ENCODE peak calls at places on chromosomes 16 and 17, in four cellular contexts. One of them, this sample, is unnamed.

GRCh38 chr16:53968896-53969295 is 264.9 kb downstream of the FTO start:
- DNase-seq in lower leg skin: no peak
- DNase-seq in body of pancreas: no peak
- DNase-seq in Peyer's patch: no peak
- DNase-seq in this sample: no peak

GRCh38 chr16:4365014-4365406 is 6.6 kb upstream of the VASN start:
- DNase-seq in lower leg skin: no peak
- DNase-seq in body of pancreas: no peak
- DNase-seq in Peyer's patch: peak
- DNase-seq in this sample: no peak

GRCh38 chr17:27996157-27997043 is 46.1 kb upstream of the NLK start:
- DNase-seq in lower leg skin: no peak
- DNase-seq in body of pancreas: no peak
- DNase-seq in Peyer's patch: no peak
- DNase-seq in this sample: no peak

GRCh38 chr16:81863630-81864352 is 84.7 kb downstream of the PLCG2 start:
- DNase-seq in lower leg skin: no peak
- DNase-seq in body of pancreas: no peak
- DNase-seq in Peyer's patch: peak
- DNase-seq in this sample: no peak

GRCh38 chr17:29138991-29139682 is 41.1 kb downstream of the MYO18A start:
- DNase-seq in lower leg skin: no peak
- DNase-seq in body of pancreas: no peak
- DNase-seq in Peyer's patch: peak
- DNase-seq in this sample: peak

GRCh38 chr17:11922634-11923033 is 74.6 kb downstream of the ZNF18 start:
- DNase-seq in lower leg skin: no peak
- DNase-seq in body of pancreas: no peak
- DNase-seq in Peyer's patch: no peak
- DNase-seq in this sample: no peak

GRCh38 chr17:50443492-50444051 is 17.6 kb downstream of the ACSF2 start:
- DNase-seq in lower leg skin: no peak
- DNase-seq in body of pancreas: no peak
- DNase-seq in Peyer's patch: no peak
- DNase-seq in this sample: peak

GRCh38 chr16:88539652-88540345 is 30.4 kb upstream of the ZC3H18 start:
- DNase-seq in lower leg skin: no peak
- DNase-seq in body of pancreas: no peak
- DNase-seq in Peyer's patch: no peak
- DNase-seq in this sample: no peak

GRCh38 chr17:48621410-48622387 is 4.5 kb downstream of the HOXB9 start:
- DNase-seq in lower leg skin: no peak
- DNase-seq in body of pancreas: no peak
- DNase-seq in Peyer's patch: no peak
- DNase-seq in this sample: no peak

GRCh38 chr17:74682028-74682427 is 30.7 kb downstream of the CD300LF start:
- DNase-seq in lower leg skin: peak
- DNase-seq in body of pancreas: no peak
- DNase-seq in Peyer's patch: no peak
- DNase-seq in this sample: no peak

GRCh38 chr17:27893834-27894503 is 804 bp upstream of the LYRM9 start:
- DNase-seq in lower leg skin: peak
- DNase-seq in body of pancreas: no peak
- DNase-seq in Peyer's patch: peak
- DNase-seq in this sample: no peak

DNA sequence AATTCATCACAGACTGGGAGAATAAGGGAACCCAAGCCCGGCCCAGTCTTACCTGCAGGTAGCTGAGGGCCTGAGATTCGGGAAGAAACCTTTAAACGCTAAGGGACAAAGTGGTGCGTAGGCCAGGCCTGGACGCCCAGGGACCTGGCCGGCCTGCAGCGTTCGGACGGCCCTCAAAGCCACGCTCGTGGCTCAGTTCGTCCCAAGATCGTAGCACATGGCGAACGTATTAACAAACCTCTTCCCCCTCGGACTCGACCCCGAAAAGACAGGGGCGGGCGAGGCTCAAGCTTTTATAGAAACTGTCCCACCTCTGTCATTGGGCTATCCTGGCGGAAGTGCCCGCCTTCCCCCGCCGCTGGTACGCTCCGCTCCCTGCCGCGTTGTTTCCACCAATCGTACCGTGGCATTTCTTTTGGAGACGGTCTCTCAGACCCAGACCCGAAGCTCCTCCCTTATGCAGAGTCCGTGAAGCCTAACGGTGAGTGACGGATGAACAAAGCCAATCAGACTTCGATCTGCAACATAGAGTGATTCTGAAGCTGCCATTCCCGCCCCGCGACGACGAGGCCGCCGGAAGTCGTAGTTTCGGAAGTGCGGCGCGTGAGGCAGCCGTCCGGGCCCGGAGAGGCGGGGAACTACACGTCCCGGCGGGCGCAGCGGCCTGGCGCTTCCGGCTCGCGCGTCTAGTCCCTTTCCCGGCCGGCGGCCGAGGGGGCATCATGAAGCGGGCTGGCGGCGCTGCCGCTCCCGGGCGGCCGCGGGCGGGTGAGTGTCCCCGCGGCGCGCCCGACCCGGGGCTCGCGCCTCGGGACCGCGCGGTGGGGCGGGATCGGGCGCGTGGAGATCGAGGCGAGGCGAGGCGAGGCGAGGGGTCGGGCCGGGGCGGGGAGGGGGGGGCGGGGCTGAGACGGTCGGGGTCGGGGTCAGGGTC is at the start of gene TRAF7:
- DNase-seq in lower leg skin: peak
- DNase-seq in body of pancreas: peak
- DNase-seq in Peyer's patch: peak
- DNase-seq in this sample: peak
- TF ChIP-seq POLR2A in lower leg skin: no peak
- TF ChIP-seq POLR2A in body of pancreas: peak
- TF ChIP-seq POLR2A in Peyer's patch: peak
- TF ChIP-seq POLR2A in this sample: peak

GRCh38 chr16:68310441-68311315 is at the start of the genes PRMT7 and SLC7A6OS:
- DNase-seq in lower leg skin: peak
- DNase-seq in body of pancreas: peak
- DNase-seq in Peyer's patch: peak
- DNase-seq in this sample: peak
- TF ChIP-seq POLR2A in lower leg skin: no peak
- TF ChIP-seq POLR2A in body of pancreas: peak
- TF ChIP-seq POLR2A in Peyer's patch: peak
- TF ChIP-seq POLR2A in this sample: peak

GRCh38 chr16:67872131-67872630 is 671 bp upstream of the EDC4 start:
- DNase-seq in lower leg skin: no peak
- DNase-seq in body of pancreas: no peak
- DNase-seq in Peyer's patch: no peak
- DNase-seq in this sample: no peak
- TF ChIP-seq POLR2A in lower leg skin: no peak
- TF ChIP-seq POLR2A in body of pancreas: no peak
- TF ChIP-seq POLR2A in Peyer's patch: no peak
- TF ChIP-seq POLR2A in this sample: no peak

GRCh38 chr17:42629420-42630009 is 20.0 kb downstream of the TUBG1 start:
- DNase-seq in lower leg skin: no peak
- DNase-seq in body of pancreas: no peak
- DNase-seq in Peyer's patch: no peak
- DNase-seq in this sample: no peak

GRCh38 chr17:42632949-42633444 is 23.5 kb downstream of the TUBG1 start:
- DNase-seq in lower leg skin: no peak
- DNase-seq in body of pancreas: no peak
- DNase-seq in Peyer's patch: no peak
- DNase-seq in this sample: no peak
- TF ChIP-seq POLR2A in lower leg skin: no peak
- TF ChIP-seq POLR2A in body of pancreas: peak
- TF ChIP-seq POLR2A in Peyer's patch: no peak
- TF ChIP-seq POLR2A in this sample: no peak

DNA sequence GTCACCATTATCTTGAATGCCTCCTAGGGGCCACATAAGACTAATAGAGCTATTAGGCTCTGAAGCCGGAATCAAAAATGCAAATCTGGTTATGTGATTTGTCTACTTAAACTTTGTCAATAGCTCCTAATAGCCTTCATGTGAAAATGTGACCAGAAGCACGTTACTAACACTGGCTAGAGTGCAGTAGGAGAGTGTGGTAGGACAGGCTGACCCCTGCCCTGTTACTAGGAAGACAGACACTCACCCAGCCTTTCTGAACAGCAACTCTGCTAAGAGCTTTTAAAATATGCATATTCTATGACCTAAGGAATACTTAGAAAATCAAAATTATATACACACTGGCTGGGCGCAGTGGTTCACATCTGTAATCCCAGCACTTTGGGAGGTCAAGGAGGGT is 26.3 kb downstream of the CENPV start:
- DNase-seq in lower leg skin: no peak
- DNase-seq in body of pancreas: no peak
- DNase-seq in Peyer's patch: no peak
- DNase-seq in this sample: no peak
- TF ChIP-seq POLR2A in lower leg skin: no peak
- TF ChIP-seq POLR2A in body of pancreas: no peak
- TF ChIP-seq POLR2A in Peyer's patch: no peak
- TF ChIP-seq POLR2A in this sample: no peak

GRCh38 chr16:30121741-30122620 is 1.0 kb downstream of the MAPK3 start:
- DNase-seq in lower leg skin: no peak
- DNase-seq in body of pancreas: no peak
- DNase-seq in Peyer's patch: no peak
- DNase-seq in this sample: peak
- TF ChIP-seq POLR2A in lower leg skin: no peak
- TF ChIP-seq POLR2A in body of pancreas: no peak
- TF ChIP-seq POLR2A in Peyer's patch: no peak
- TF ChIP-seq POLR2A in this sample: no peak

DNA sequence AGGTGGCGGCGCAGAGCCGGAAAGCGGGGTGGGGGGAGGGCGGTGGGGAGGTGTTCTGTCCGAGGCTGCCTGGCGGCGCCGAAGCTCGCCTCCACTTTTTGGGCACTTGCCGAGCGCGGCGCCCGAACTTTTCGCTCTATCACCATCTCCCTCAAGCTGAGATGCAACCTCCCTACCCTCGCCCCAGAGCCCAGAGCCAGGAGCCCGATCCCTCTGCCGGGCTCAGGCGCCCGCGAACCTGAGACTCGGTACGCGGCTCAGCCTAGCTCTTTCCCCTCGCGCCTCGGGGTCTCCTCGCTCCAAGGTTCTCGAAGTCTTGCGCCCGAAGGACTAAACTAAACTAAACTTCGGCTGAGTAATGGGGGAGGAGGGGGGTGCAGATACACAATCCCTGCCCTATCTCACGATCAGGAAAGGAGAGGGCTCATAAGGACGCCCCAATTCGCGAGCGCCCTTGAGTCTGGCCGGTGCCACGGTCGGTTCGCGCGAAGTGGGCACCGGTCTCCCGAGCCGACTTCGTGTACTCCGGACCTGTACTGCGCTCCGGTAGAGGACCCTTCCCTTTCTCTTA is 1.7 kb upstream of the SALL1 start:
- DNase-seq in lower leg skin: no peak
- DNase-seq in body of pancreas: no peak
- DNase-seq in Peyer's patch: no peak
- DNase-seq in this sample: no peak
- TF ChIP-seq POLR2A in lower leg skin: no peak
- TF ChIP-seq POLR2A in body of pancreas: no peak
- TF ChIP-seq POLR2A in Peyer's patch: no peak
- TF ChIP-seq POLR2A in this sample: no peak

DNA sequence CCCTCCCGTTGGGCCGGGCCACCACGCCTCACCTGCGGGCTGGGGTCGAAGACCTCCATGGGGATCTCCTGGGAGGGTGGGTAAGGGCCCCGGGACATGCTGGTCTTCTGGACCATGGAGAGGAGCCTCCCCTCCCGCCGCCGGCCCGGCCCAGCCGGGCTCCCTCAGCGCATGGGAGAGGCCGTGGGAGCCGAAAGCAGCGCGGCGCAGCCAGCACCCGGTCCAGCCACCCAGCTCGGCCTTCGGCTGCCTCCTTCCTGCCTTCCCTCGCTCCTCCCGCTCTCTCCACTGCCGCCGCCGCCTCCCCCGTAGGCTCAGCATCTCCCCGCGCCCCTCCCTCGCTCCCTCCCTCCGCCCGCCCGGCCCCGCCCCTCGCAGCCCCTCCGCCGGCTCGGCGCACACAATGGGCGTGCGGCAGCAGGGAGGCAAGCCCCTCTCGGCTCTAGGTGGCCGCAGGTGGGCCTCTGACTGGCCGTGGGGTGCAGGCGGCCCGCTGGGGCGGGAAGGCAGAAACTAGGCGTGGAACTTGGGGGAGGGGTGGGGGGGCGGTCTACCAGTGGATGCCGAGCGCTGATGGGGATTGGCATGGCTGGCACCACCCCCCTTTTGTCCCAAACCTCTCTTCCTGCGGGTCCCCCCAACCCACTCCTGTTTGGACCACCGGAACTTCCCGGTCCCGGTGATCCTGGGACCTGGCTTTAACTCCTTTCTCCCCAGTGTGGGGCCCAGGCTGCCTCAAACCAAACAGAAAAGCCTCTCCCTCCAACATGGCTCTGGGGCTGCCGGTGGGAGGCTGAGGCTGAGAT is at the start of gene CACNB1:
- DNase-seq in lower leg skin: peak
- DNase-seq in body of pancreas: peak
- DNase-seq in Peyer's patch: peak
- DNase-seq in this sample: peak
- TF ChIP-seq POLR2A in lower leg skin: no peak
- TF ChIP-seq POLR2A in body of pancreas: peak
- TF ChIP-seq POLR2A in Peyer's patch: no peak
- TF ChIP-seq POLR2A in this sample: peak

GRCh38 chr16:70396209-70396904 is 42.5 kb downstream of the ST3GAL2 start:
- DNase-seq in lower leg skin: no peak
- DNase-seq in body of pancreas: no peak
- DNase-seq in Peyer's patch: no peak
- DNase-seq in this sample: peak
- TF ChIP-seq POLR2A in lower leg skin: no peak
- TF ChIP-seq POLR2A in body of pancreas: no peak
- TF ChIP-seq POLR2A in Peyer's patch: no peak
- TF ChIP-seq POLR2A in this sample: no peak